ENCODE peak calls at places on chromosomes 16 and 17, in six cellular contexts. I is AG08395; A is transverse colon; D is RWPE1; E is effector memory CD8-positive, alpha-beta T cell; W is MM.1S. P is an unnamed sample.

GRCh38 chr17:69358688-69359596 is 32.0 kb upstream of the ABCA5 start:
- DNase-seq in W (peak), D (no peak), I (no peak), E (no peak), A (no peak), P (peak)

GRCh38 chr17:1231456-1231855 is 38.8 kb upstream of the BHLHA9 start:
- DNase-seq in W (no peak), A (peak), I (peak), D (no peak), E (no peak), P (no peak)

GRCh38 chr17:78895322-78895721 is 7.7 kb downstream of the CEP295NL start:
- DNase-seq in I (no peak), A (no peak), D (no peak), E (no peak), W (no peak), P (no peak)

GRCh38 chr17:17236295-17237025 is 508 bp downstream of the FLCN start:
- DNase-seq in W (no peak), E (peak), A (peak), I (peak), D (peak), P (peak)

GRCh38 chr17:46822388-46822921 is 4.0 kb upstream of the WNT3 start:
- DNase-seq in E (no peak), W (peak), I (no peak), A (peak), D (no peak), P (no peak)

GRCh38 chr17:15403276-15403939 is 62.0 kb upstream of the TEKT3 start:
- DNase-seq in I (peak), A (no peak), W (no peak), D (no peak), E (no peak), P (no peak)

GRCh38 chr16:74107795-74108610 is 188.6 kb upstream of the PSMD7 start:
- DNase-seq in A (peak), D (peak), I (no peak), W (peak), E (no peak), P (peak)

GRCh38 chr16:85265161-85265784 is 153.0 kb upstream of the CIBAR2 start:
- DNase-seq in I (no peak), A (no peak), W (no peak), D (no peak), E (no peak), P (no peak)

GRCh38 chr17:8362651-8363332 is 13.7 kb downstream of the KRABD2 start:
- DNase-seq in A (no peak), W (no peak), D (no peak), E (no peak), I (peak), P (no peak)

GRCh38 chr16:48350716-48351115 is 34.5 kb downstream of the SIAH1 start:
- DNase-seq in D (no peak), A (no peak), E (no peak), I (no peak), W (no peak), P (no peak)

GRCh38 chr17:16444258-16444886 is 29.0 kb downstream of the TRPV2 start:
- DNase-seq in W (no peak), A (no peak), I (no peak), D (no peak), E (no peak), P (peak)

GRCh38 chr16:65373095-65373494 is 251.2 kb upstream of the CDH11 start:
- DNase-seq in E (no peak), D (no peak), A (no peak), W (no peak), I (no peak), P (no peak)

GRCh38 chr16:3509470-3509928 is 8.7 kb downstream of the CLUAP1 start:
- DNase-seq in E (peak), W (peak), D (peak), I (no peak), A (peak), P (peak)

GRCh38 chr17:58352843-58353719 is 1.1 kb upstream of the SUPT4H1 start:
- DNase-seq in W (peak), E (peak), I (peak), D (no peak), A (peak), P (no peak)

GRCh38 chr17:65564793-65565192 is 3.3 kb upstream of the AXIN2 start:
- DNase-seq in W (no peak), A (no peak), D (no peak), E (no peak), I (no peak), P (no peak)

GRCh38 chr17:19646788-19647696 is 1.5 kb upstream of the ALDH3A2 start:
- DNase-seq in E (no peak), W (no peak), D (no peak), I (no peak), A (no peak), P (no peak)

GRCh38 chr17:60077226-60077625 is 1.5 kb downstream of the HEATR6 start:
- DNase-seq in E (no peak), D (no peak), I (no peak), A (no peak), W (no peak), P (no peak)

GRCh38 chr16:9248162-9248561 is 156.7 kb downstream of the HAPSTR1 start:
- DNase-seq in I (no peak), W (no peak), E (no peak), A (no peak), D (no peak), P (no peak)

GRCh38 chr17:76710863-76711611 is at the start of gene MXRA7:
- DNase-seq in D (peak), W (peak), E (peak), A (peak), I (peak), P (peak)

GRCh38 chr16:71883193-71883848 is 661 bp downstream of the ZNF821 start:
- DNase-seq in A (peak), D (peak), W (peak), E (peak), I (no peak), P (peak)

GRCh38 chr17:83110755-83111154 is 31.3 kb downstream of the METRNL start:
- DNase-seq in E (no peak), W (no peak), I (no peak), D (no peak), A (no peak), P (no peak)

GRCh38 chr16:68921654-68922053 is 78.3 kb downstream of the TANGO6 start:
- DNase-seq in W (no peak), A (peak), I (no peak), E (no peak), D (peak), P (no peak)

GRCh38 chr17:61457226-61457983 is 5.2 kb downstream of the TBX4 start:
- DNase-seq in A (no peak), W (no peak), E (no peak), I (no peak), D (no peak), P (no peak)

GRCh38 chr17:12566281-12567002 is 99.2 kb upstream of the MYOCD start:
- DNase-seq in I (no peak), W (no peak), A (no peak), D (no peak), E (no peak), P (no peak)

GRCh38 chr16:11389083-11389482 is 43.8 kb downstream of the RMI2 start:
- DNase-seq in W (no peak), E (no peak), A (no peak), D (no peak), I (no peak), P (no peak)

GRCh38 chr17:38873646-38874380 is 4.0 kb downstream of the LASP1 start:
- DNase-seq in I (no peak), A (peak), D (no peak), W (no peak), E (no peak), P (no peak)

GRCh38 chr16:12340151-12340733 is 363.7 kb downstream of the SNX29 start:
- DNase-seq in E (no peak), W (peak), I (peak), A (peak), D (no peak), P (no peak)

GRCh38 chr17:65362826-65363225 is 198.6 kb downstream of the AXIN2 start:
- DNase-seq in D (peak), A (no peak), E (no peak), W (no peak), I (no peak), P (no peak)

GRCh38 chr16:30131869-30132475 is 9.0 kb upstream of the MAPK3 start:
- DNase-seq in A (no peak), W (no peak), E (no peak), D (no peak), I (peak), P (no peak)

GRCh38 chr17:72725432-72726068 is 366.9 kb downstream of the SLC39A11 start:
- DNase-seq in D (peak), W (peak), E (peak), I (peak), A (peak), P (peak)

GRCh38 chr17:7912927-7913524 is 3.1 kb downstream of the RNF227 start:
- DNase-seq in D (peak), I (peak), A (no peak), W (peak), E (peak), P (peak)

GRCh38 chr16:85759631-85760419 is 8.9 kb upstream of the C16orf74 start:
- DNase-seq in E (peak), I (no peak), D (no peak), A (peak), W (no peak), P (peak)

GRCh38 chr17:43337684-43338428 is 60.9 kb upstream of the ARL4D start:
- DNase-seq in A (no peak), E (no peak), W (no peak), D (no peak), I (no peak), P (no peak)

GRCh38 chr17:79048826-79049755 is 25.1 kb downstream of the C1QTNF1 start:
- DNase-seq in W (no peak), A (no peak), E (no peak), D (no peak), I (no peak), P (no peak)

GRCh38 chr16:11245222-11245737 is 10.7 kb downstream of the SOCS1 start:
- DNase-seq in D (no peak), I (no peak), A (no peak), E (no peak), W (no peak), P (no peak)

GRCh38 chr16:68636818-68637217 is 8.3 kb upstream of the CDH3 start:
- DNase-seq in I (no peak), A (no peak), D (peak), E (no peak), W (no peak), P (no peak)

GRCh38 chr16:21501869-21502667 is 97.3 kb upstream of the METTL9 start:
- DNase-seq in D (peak), A (peak), W (peak), E (peak), I (peak), P (peak)